ENCODE peak calls at places on chromosome 3, in five cellular contexts. One of them, this sample, is unnamed.

GRCh38 chr3:36663666-36664291 is 100.6 kb downstream of the DCLK3 start:
- DNase-seq in omental fat pad: no peak
- DNase-seq in heart right ventricle: no peak
- DNase-seq in H9: no peak
- DNase-seq in cardiac muscle cell: peak
- DNase-seq in this sample: no peak

GRCh38 chr3:67018789-67019525 is 20.9 kb downstream of the KBTBD8 start:
- DNase-seq in heart right ventricle: no peak
- DNase-seq in cardiac muscle cell: peak
- DNase-seq in omental fat pad: no peak
- DNase-seq in H9: no peak
- DNase-seq in this sample: no peak

GRCh38 chr3:12227833-12228232 is 61.0 kb upstream of the PPARG start:
- DNase-seq in H9: no peak
- DNase-seq in cardiac muscle cell: peak
- DNase-seq in omental fat pad: no peak
- DNase-seq in heart right ventricle: no peak
- DNase-seq in this sample: no peak

GRCh38 chr3:23455084-23455483 is 252.0 kb downstream of the UBE2E2 start:
- DNase-seq in cardiac muscle cell: peak
- DNase-seq in omental fat pad: no peak
- DNase-seq in H9: no peak
- DNase-seq in heart right ventricle: no peak
- DNase-seq in this sample: no peak

GRCh38 chr3:86029590-86029989 is 961.4 kb downstream of the VGLL3 start:
- DNase-seq in heart right ventricle: no peak
- DNase-seq in omental fat pad: no peak
- DNase-seq in H9: no peak
- DNase-seq in cardiac muscle cell: no peak
- DNase-seq in this sample: no peak

GRCh38 chr3:195909294-195909644 is 918 bp upstream of the TNK2 start:
- DNase-seq in H9: no peak
- DNase-seq in heart right ventricle: no peak
- DNase-seq in omental fat pad: no peak
- DNase-seq in cardiac muscle cell: no peak
- DNase-seq in this sample: peak

GRCh38 chr3:100401674-100402036 is 316 bp downstream of the LNP1 start:
- DNase-seq in H9: no peak
- DNase-seq in heart right ventricle: peak
- DNase-seq in omental fat pad: peak
- DNase-seq in cardiac muscle cell: peak
- DNase-seq in this sample: peak

GRCh38 chr3:72639736-72640135 is 208.5 kb downstream of the SHQ1 start:
- DNase-seq in omental fat pad: no peak
- DNase-seq in cardiac muscle cell: no peak
- DNase-seq in heart right ventricle: no peak
- DNase-seq in H9: no peak
- DNase-seq in this sample: no peak

GRCh38 chr3:175075269-175075668 is 216.1 kb downstream of the NAALADL2 start:
- DNase-seq in omental fat pad: no peak
- DNase-seq in cardiac muscle cell: peak
- DNase-seq in H9: no peak
- DNase-seq in heart right ventricle: no peak
- DNase-seq in this sample: no peak

GRCh38 chr3:61776390-61776789 is 215.0 kb downstream of the PTPRG start:
- DNase-seq in H9: no peak
- DNase-seq in heart right ventricle: no peak
- DNase-seq in omental fat pad: no peak
- DNase-seq in cardiac muscle cell: no peak
- DNase-seq in this sample: no peak

GRCh38 chr3:61771976-61772375 is 210.6 kb downstream of the PTPRG start:
- DNase-seq in heart right ventricle: no peak
- DNase-seq in omental fat pad: no peak
- DNase-seq in H9: no peak
- DNase-seq in cardiac muscle cell: no peak
- DNase-seq in this sample: no peak

GRCh38 chr3:61769266-61769665 is 207.9 kb downstream of the PTPRG start:
- DNase-seq in heart right ventricle: no peak
- DNase-seq in omental fat pad: no peak
- DNase-seq in H9: no peak
- DNase-seq in cardiac muscle cell: no peak
- DNase-seq in this sample: no peak

GRCh38 chr3:61774279-61774890 is 213.0 kb downstream of the PTPRG start:
- DNase-seq in cardiac muscle cell: no peak
- DNase-seq in heart right ventricle: no peak
- DNase-seq in omental fat pad: no peak
- DNase-seq in H9: no peak
- DNase-seq in this sample: no peak

GRCh38 chr3:61772439-61772838 is 211.1 kb downstream of the PTPRG start:
- DNase-seq in omental fat pad: no peak
- DNase-seq in cardiac muscle cell: no peak
- DNase-seq in heart right ventricle: no peak
- DNase-seq in H9: no peak
- DNase-seq in this sample: no peak
- TF ChIP-seq CTCF in omental fat pad: no peak
- TF ChIP-seq CTCF in cardiac muscle cell: no peak
- TF ChIP-seq CTCF in heart right ventricle: no peak
- TF ChIP-seq CTCF in H9: no peak
- TF ChIP-seq CTCF in this sample: no peak

GRCh38 chr3:4571690-4572334 is 78.7 kb downstream of the ITPR1 start:
- DNase-seq in H9: no peak
- DNase-seq in omental fat pad: no peak
- DNase-seq in cardiac muscle cell: peak
- DNase-seq in heart right ventricle: no peak
- DNase-seq in this sample: no peak
- TF ChIP-seq CTCF in H9: peak
- TF ChIP-seq CTCF in omental fat pad: no peak
- TF ChIP-seq CTCF in cardiac muscle cell: no peak
- TF ChIP-seq CTCF in heart right ventricle: no peak
- TF ChIP-seq CTCF in this sample: no peak

GRCh38 chr3:113276581-113277080 is 65.3 kb downstream of the BOC start:
- DNase-seq in omental fat pad: no peak
- DNase-seq in H9: no peak
- DNase-seq in heart right ventricle: no peak
- DNase-seq in cardiac muscle cell: no peak
- DNase-seq in this sample: no peak

GRCh38 chr3:113277414-113277813 is 66.1 kb downstream of the BOC start:
- DNase-seq in omental fat pad: no peak
- DNase-seq in heart right ventricle: no peak
- DNase-seq in cardiac muscle cell: no peak
- DNase-seq in H9: no peak
- DNase-seq in this sample: no peak

GRCh38 chr3:113274425-113274824 is 63.1 kb downstream of the BOC start:
- DNase-seq in cardiac muscle cell: no peak
- DNase-seq in omental fat pad: no peak
- DNase-seq in heart right ventricle: no peak
- DNase-seq in H9: peak
- DNase-seq in this sample: no peak

GRCh38 chr3:113274959-113275556 is 63.7 kb downstream of the BOC start:
- DNase-seq in heart right ventricle: no peak
- DNase-seq in omental fat pad: no peak
- DNase-seq in cardiac muscle cell: no peak
- DNase-seq in H9: peak
- DNase-seq in this sample: no peak

GRCh38 chr3:113275876-113276580 is 64.7 kb downstream of the BOC start:
- DNase-seq in heart right ventricle: no peak
- DNase-seq in omental fat pad: no peak
- DNase-seq in H9: peak
- DNase-seq in cardiac muscle cell: peak
- DNase-seq in this sample: peak
- TF ChIP-seq CTCF in heart right ventricle: no peak
- TF ChIP-seq CTCF in omental fat pad: no peak
- TF ChIP-seq CTCF in H9: peak
- TF ChIP-seq CTCF in cardiac muscle cell: peak
- TF ChIP-seq CTCF in this sample: no peak

GRCh38 chr3:173933113-173933512 is 535.6 kb downstream of the NLGN1 start:
- DNase-seq in H9: no peak
- DNase-seq in omental fat pad: no peak
- DNase-seq in cardiac muscle cell: no peak
- DNase-seq in heart right ventricle: no peak
- DNase-seq in this sample: no peak
- TF ChIP-seq CTCF in H9: no peak
- TF ChIP-seq CTCF in omental fat pad: no peak
- TF ChIP-seq CTCF in cardiac muscle cell: no peak
- TF ChIP-seq CTCF in heart right ventricle: no peak
- TF ChIP-seq CTCF in this sample: no peak

GRCh38 chr3:31409389-31409788 is 123.3 kb upstream of the STT3B start:
- DNase-seq in omental fat pad: no peak
- DNase-seq in heart right ventricle: no peak
- DNase-seq in H9: no peak
- DNase-seq in cardiac muscle cell: no peak
- DNase-seq in this sample: no peak

GRCh38 chr3:31405515-31405914 is 127.2 kb upstream of the STT3B start:
- DNase-seq in cardiac muscle cell: no peak
- DNase-seq in H9: no peak
- DNase-seq in omental fat pad: no peak
- DNase-seq in heart right ventricle: no peak
- DNase-seq in this sample: no peak

GRCh38 chr3:31406901-31407300 is 125.8 kb upstream of the STT3B start:
- DNase-seq in cardiac muscle cell: no peak
- DNase-seq in omental fat pad: no peak
- DNase-seq in H9: no peak
- DNase-seq in heart right ventricle: no peak
- DNase-seq in this sample: no peak

GRCh38 chr3:31408720-31409119 is 124.0 kb upstream of the STT3B start:
- DNase-seq in H9: no peak
- DNase-seq in cardiac muscle cell: no peak
- DNase-seq in heart right ventricle: no peak
- DNase-seq in omental fat pad: no peak
- DNase-seq in this sample: no peak

GRCh38 chr3:31407665-31408064 is 125.1 kb upstream of the STT3B start:
- DNase-seq in cardiac muscle cell: no peak
- DNase-seq in omental fat pad: no peak
- DNase-seq in heart right ventricle: no peak
- DNase-seq in H9: no peak
- DNase-seq in this sample: no peak
- TF ChIP-seq CTCF in cardiac muscle cell: no peak
- TF ChIP-seq CTCF in omental fat pad: no peak
- TF ChIP-seq CTCF in heart right ventricle: no peak
- TF ChIP-seq CTCF in H9: no peak
- TF ChIP-seq CTCF in this sample: no peak

GRCh38 chr3:131047582-131047981 is 20.9 kb downstream of the NEK11 start:
- DNase-seq in cardiac muscle cell: no peak
- DNase-seq in H9: peak
- DNase-seq in omental fat pad: no peak
- DNase-seq in heart right ventricle: no peak
- DNase-seq in this sample: no peak
- TF ChIP-seq CTCF in cardiac muscle cell: no peak
- TF ChIP-seq CTCF in H9: peak
- TF ChIP-seq CTCF in omental fat pad: no peak
- TF ChIP-seq CTCF in heart right ventricle: no peak
- TF ChIP-seq CTCF in this sample: no peak

DNA sequence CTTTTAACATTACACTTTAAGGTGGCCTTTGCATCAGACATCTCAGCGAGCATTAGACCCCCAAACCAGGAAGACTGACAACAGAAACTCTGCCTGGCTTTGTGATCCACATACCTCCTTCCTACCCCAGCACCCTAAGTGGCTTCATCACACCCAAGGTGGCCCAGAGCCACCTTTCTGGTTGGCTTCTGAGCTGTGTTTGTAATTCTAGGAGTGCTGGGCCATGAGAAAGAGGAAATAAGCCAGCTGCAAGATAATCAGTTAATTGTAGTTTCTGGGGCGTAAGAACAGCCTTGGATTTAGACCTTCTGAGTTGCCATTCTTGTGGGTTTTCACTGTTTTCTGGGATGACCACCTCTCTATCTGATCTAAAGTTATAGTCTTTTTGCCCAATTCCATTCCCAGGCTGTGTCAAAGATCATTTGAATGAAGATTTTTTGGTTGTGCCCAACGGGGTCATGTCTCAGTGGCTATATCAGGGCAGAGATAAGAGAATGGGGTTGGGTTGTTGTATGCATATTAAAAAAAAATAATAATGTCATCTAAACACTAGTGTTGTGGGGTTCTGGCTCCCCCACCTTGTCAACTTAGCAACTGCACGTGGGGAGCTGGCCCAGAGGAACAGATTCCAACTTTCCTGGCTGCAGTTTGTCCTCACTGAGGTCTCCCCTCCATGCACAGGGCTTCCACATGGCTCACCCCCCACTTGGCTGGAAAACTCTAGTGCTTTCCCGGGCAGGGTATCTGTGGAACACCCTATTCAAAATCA is 234.8 kb upstream of the WNT5A start:
- DNase-seq in cardiac muscle cell: peak
- DNase-seq in omental fat pad: no peak
- DNase-seq in H9: no peak
- DNase-seq in heart right ventricle: no peak
- DNase-seq in this sample: no peak
- TF ChIP-seq CTCF in cardiac muscle cell: peak
- TF ChIP-seq CTCF in omental fat pad: no peak
- TF ChIP-seq CTCF in H9: peak
- TF ChIP-seq CTCF in heart right ventricle: peak
- TF ChIP-seq CTCF in this sample: no peak

GRCh38 chr3:53921296-53921695 is 29.6 kb upstream of the SELENOK start:
- DNase-seq in omental fat pad: no peak
- DNase-seq in heart right ventricle: no peak
- DNase-seq in H9: no peak
- DNase-seq in cardiac muscle cell: peak
- DNase-seq in this sample: no peak
- TF ChIP-seq CTCF in omental fat pad: no peak
- TF ChIP-seq CTCF in heart right ventricle: peak
- TF ChIP-seq CTCF in H9: peak
- TF ChIP-seq CTCF in cardiac muscle cell: peak
- TF ChIP-seq CTCF in this sample: no peak